ENCODE peak calls at places on chromosomes 12 and 14, in seven cellular contexts. Y, L, W, O, A, G and I are unnamed samples.

GRCh38 chr14:95943699-95944098 is 67.1 kb downstream of the TUNAR start:
- DNase-seq in Y (no peak), L (no peak), W (no peak), O (no peak), A (no peak), G (no peak), I (no peak)

GRCh38 chr12:21336656-21337055 is 1.9 kb upstream of the SLCO1A2 start:
- DNase-seq in Y (no peak), L (peak), W (no peak), O (no peak), A (peak), G (no peak), I (no peak)

GRCh38 chr14:106268013-106268727 is 741.8 kb downstream of the TMEM121 start:
- DNase-seq in Y (no peak), L (no peak), W (no peak), O (no peak), A (no peak), G (no peak), I (peak)

GRCh38 chr12:21940972-21941521 is at the start of gene ABCC9:
- DNase-seq in Y (peak), L (peak), W (no peak), O (peak), A (no peak), G (no peak), I (peak)

GRCh38 chr14:87097021-87097420 is 896.0 kb downstream of the GALC start:
- DNase-seq in Y (no peak), L (no peak), W (no peak), O (no peak), A (no peak), G (no peak), I (no peak)

GRCh38 chr12:82182601-82183000 is 175.6 kb downstream of the CCDC59 start:
- DNase-seq in Y (no peak), L (no peak), W (no peak), O (no peak), A (no peak), G (no peak), I (no peak)

GRCh38 chr12:40286583-40286982 is 61.8 kb downstream of the LRRK2 start:
- DNase-seq in Y (no peak), L (no peak), W (no peak), O (no peak), A (no peak), G (no peak), I (no peak)

GRCh38 chr14:57816568-57817284 is 49.2 kb downstream of the SLC35F4 start:
- DNase-seq in Y (no peak), L (no peak), W (no peak), O (no peak), A (no peak), G (no peak), I (no peak)

GRCh38 chr12:77104792-77105191 is 39.4 kb upstream of the E2F7 start:
- DNase-seq in Y (no peak), L (no peak), W (no peak), O (peak), A (no peak), G (no peak), I (no peak)

GRCh38 chr12:49969027-49969426 is 3.7 kb upstream of the AQP6 start:
- DNase-seq in Y (no peak), L (no peak), W (no peak), O (no peak), A (no peak), G (no peak), I (no peak)

GRCh38 chr12:89383235-89384049 is 31.1 kb upstream of the DUSP6 start:
- DNase-seq in Y (no peak), L (no peak), W (no peak), O (no peak), A (peak), G (no peak), I (peak)

GRCh38 chr12:3947781-3948180 is 74.6 kb upstream of the PARP11 start:
- DNase-seq in Y (no peak), L (no peak), W (no peak), O (no peak), A (no peak), G (no peak), I (no peak)

GRCh38 chr14:87334997-87335675 is 657.8 kb downstream of the GALC start:
- DNase-seq in Y (no peak), L (no peak), W (no peak), O (no peak), A (no peak), G (no peak), I (no peak)

GRCh38 chr12:124359671-124360581 is 65.0 kb downstream of the RFLNA start:
- DNase-seq in Y (peak), L (peak), W (peak), O (peak), A (peak), G (no peak), I (peak)

GRCh38 chr12:28776913-28777312 is 372.2 kb upstream of the FAR2 start:
- DNase-seq in Y (no peak), L (no peak), W (no peak), O (no peak), A (no peak), G (no peak), I (no peak)

GRCh38 chr14:61586539-61587396 is 108.5 kb upstream of the HIF1A start:
- DNase-seq in Y (no peak), L (no peak), W (no peak), O (peak), A (no peak), G (no peak), I (no peak)

GRCh38 chr12:108784270-108784669 is 53.0 kb upstream of the CORO1C start:
- DNase-seq in Y (no peak), L (no peak), W (no peak), O (no peak), A (peak), G (no peak), I (no peak)

GRCh38 chr14:53108292-53108937 is 44.7 kb downstream of the DDHD1 start:
- DNase-seq in Y (no peak), L (no peak), W (no peak), O (no peak), A (no peak), G (no peak), I (no peak)

GRCh38 chr12:91413591-91413990 is 231.0 kb upstream of the DCN start:
- DNase-seq in Y (no peak), L (peak), W (no peak), O (peak), A (no peak), G (no peak), I (peak)

GRCh38 chr14:75280831-75281690 is 2.4 kb downstream of the FOS start:
- DNase-seq in Y (no peak), L (no peak), W (no peak), O (peak), A (no peak), G (no peak), I (no peak)

GRCh38 chr12:124804011-124804621 is 59.5 kb downstream of the SCARB1 start:
- DNase-seq in Y (no peak), L (peak), W (peak), O (peak), A (peak), G (peak), I (no peak)

GRCh38 chr14:33932526-33933292 is 18.2 kb downstream of the EGLN3 start:
- DNase-seq in Y (no peak), L (no peak), W (no peak), O (peak), A (no peak), G (no peak), I (no peak)

GRCh38 chr14:55756563-55756962 is 176.6 kb downstream of the KTN1 start:
- DNase-seq in Y (no peak), L (no peak), W (no peak), O (no peak), A (no peak), G (no peak), I (no peak)

GRCh38 chr12:89059721-89060120 is 292.6 kb downstream of the DUSP6 start:
- DNase-seq in Y (no peak), L (no peak), W (no peak), O (peak), A (no peak), G (no peak), I (peak)

GRCh38 chr14:78401866-78402265 is 231.7 kb downstream of the NRXN3 start:
- DNase-seq in Y (no peak), L (no peak), W (no peak), O (peak), A (no peak), G (no peak), I (no peak)

GRCh38 chr14:99916091-99916383 is 122.8 kb downstream of the EML1 start:
- DNase-seq in Y (no peak), L (no peak), W (no peak), O (no peak), A (no peak), G (no peak), I (no peak)

GRCh38 chr12:121712462-121713256 is at the start of gene TMEM120B:
- DNase-seq in Y (peak), L (peak), W (peak), O (peak), A (peak), G (peak), I (peak)

GRCh38 chr12:67388331-67389163 is 119.4 kb downstream of the CAND1 start:
- DNase-seq in Y (no peak), L (no peak), W (no peak), O (no peak), A (no peak), G (peak), I (no peak)

GRCh38 chr14:69268223-69268622 is 8.3 kb downstream of the GALNT16 start:
- DNase-seq in Y (no peak), L (no peak), W (no peak), O (peak), A (no peak), G (no peak), I (no peak)

GRCh38 chr12:114655934-114656697 is 27.9 kb downstream of the TBX3 start:
- DNase-seq in Y (peak), L (peak), W (no peak), O (peak), A (peak), G (peak), I (no peak)

GRCh38 chr12:109714141-109714912 is 702 bp downstream of the FAM222A start:
- DNase-seq in Y (peak), L (peak), W (no peak), O (peak), A (no peak), G (peak), I (peak)

DNA sequence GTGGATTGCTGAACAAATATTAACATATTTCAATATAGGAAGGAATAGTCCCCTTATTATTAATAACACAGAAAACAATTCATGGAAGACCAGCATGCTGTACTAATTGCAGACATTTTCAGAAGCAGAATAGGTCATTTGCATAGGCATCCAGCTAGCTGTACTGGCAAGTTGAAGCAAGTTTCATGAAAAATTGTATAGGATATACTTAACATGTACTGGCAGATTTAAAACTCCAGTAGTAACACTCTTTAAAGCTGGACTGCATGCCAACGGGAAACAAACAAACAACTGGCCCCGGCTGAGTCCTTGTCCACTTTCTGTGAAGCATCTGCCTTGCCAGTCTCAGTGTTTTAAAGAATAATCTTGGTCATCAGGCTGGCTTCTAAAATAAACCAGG is 122.2 kb upstream of the KRAS start:
- DNase-seq in Y (no peak), L (no peak), W (no peak), O (no peak), A (no peak), G (no peak), I (no peak)
- H3K4me3 ChIP-seq in Y (no peak), L (no peak), W (no peak), O (no peak), A (no peak), G (no peak), I (no peak)

GRCh38 chr12:52224154-52224553 is 8.9 kb upstream of the KRT7 start:
- DNase-seq in Y (no peak), L (no peak), W (no peak), O (peak), A (no peak), G (no peak), I (no peak)

GRCh38 chr12:52223411-52224039 is 9.5 kb upstream of the KRT7 start:
- DNase-seq in Y (no peak), L (no peak), W (no peak), O (no peak), A (no peak), G (no peak), I (no peak)

GRCh38 chr12:52220456-52220855 is 12.6 kb upstream of the KRT7 start:
- DNase-seq in Y (no peak), L (no peak), W (no peak), O (no peak), A (no peak), G (no peak), I (no peak)

GRCh38 chr12:52222692-52223091 is 10.4 kb upstream of the KRT7 start:
- DNase-seq in Y (no peak), L (no peak), W (no peak), O (no peak), A (no peak), G (no peak), I (no peak)

DNA sequence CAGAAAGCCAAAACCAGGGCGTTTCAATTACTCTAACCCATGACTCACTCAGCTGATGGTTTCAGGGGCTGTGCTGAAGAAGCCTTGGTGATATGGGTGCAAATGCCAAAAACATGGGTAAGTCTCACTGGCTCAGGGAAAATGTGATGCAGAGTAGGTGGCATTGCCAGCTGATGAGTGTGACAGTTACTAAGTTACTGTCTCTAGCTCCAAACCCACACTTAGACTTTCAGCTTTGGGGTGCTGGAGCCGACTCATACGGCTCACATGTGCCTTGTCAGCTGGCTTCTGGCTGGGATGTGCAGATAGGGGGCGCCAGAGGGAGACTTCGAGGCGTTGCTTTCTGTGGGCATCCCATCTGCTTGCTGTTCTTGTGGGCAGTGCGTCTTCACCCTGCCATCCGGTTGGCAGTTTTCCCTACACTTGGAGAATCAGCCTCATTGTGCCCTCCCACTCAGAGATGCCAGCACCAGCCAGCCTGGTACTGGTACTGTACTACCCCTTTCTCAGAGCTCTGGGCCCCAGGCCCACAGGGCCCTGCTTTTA is 11.1 kb upstream of the KRT7 start:
- DNase-seq in Y (no peak), L (no peak), W (no peak), O (peak), A (no peak), G (no peak), I (peak)
- TF ChIP-seq CTCF in Y (no peak), L (no peak), W (peak), O (peak), A (peak), G (peak), I (peak)

GRCh38 chr14:77140343-77140936 is 1.2 kb downstream of the ZDHHC22 start:
- DNase-seq in Y (no peak), L (no peak), W (no peak), O (no peak), A (no peak), G (no peak), I (no peak)
- H3K4me3 ChIP-seq in Y (no peak), L (peak), W (peak), O (peak), A (no peak), G (peak), I (no peak)

GRCh38 chr14:89236846-89237245 is 180.2 kb downstream of the FOXN3 start:
- DNase-seq in Y (no peak), L (no peak), W (no peak), O (no peak), A (no peak), G (no peak), I (no peak)

GRCh38 chr14:89241265-89241664 is 175.8 kb downstream of the FOXN3 start:
- DNase-seq in Y (no peak), L (no peak), W (no peak), O (no peak), A (no peak), G (no peak), I (no peak)

GRCh38 chr14:89241934-89242670 is 174.9 kb downstream of the FOXN3 start:
- DNase-seq in Y (no peak), L (no peak), W (no peak), O (no peak), A (no peak), G (no peak), I (no peak)

GRCh38 chr14:89240414-89240813 is 176.6 kb downstream of the FOXN3 start:
- DNase-seq in Y (no peak), L (no peak), W (no peak), O (peak), A (no peak), G (no peak), I (no peak)

GRCh38 chr14:89237923-89238529 is 179.0 kb downstream of the FOXN3 start:
- DNase-seq in Y (no peak), L (no peak), W (no peak), O (peak), A (no peak), G (no peak), I (no peak)
- TF ChIP-seq CTCF in Y (no peak), L (peak), W (peak), O (peak), A (peak), G (peak), I (no peak)

GRCh38 chr12:100153131-100153530 is 10.5 kb upstream of the BLTP3B start:
- DNase-seq in Y (no peak), L (no peak), W (no peak), O (no peak), A (no peak), G (no peak), I (no peak)
- H3K4me3 ChIP-seq in Y (no peak), L (no peak), W (no peak), O (no peak), A (no peak), G (no peak), I (no peak)

GRCh38 chr12:112997506-112997905 is 19.2 kb downstream of the OAS2 start:
- DNase-seq in Y (no peak), L (no peak), W (no peak), O (no peak), A (no peak), G (no peak), I (no peak)
- TF ChIP-seq CTCF in Y (no peak), L (no peak), W (no peak), O (no peak), A (no peak), G (no peak), I (no peak)

GRCh38 chr12:130647814-130648213 is 68.3 kb downstream of the RIMBP2 start:
- DNase-seq in Y (no peak), L (no peak), W (no peak), O (no peak), A (no peak), G (no peak), I (no peak)
- H3K4me3 ChIP-seq in Y (no peak), L (no peak), W (no peak), O (no peak), A (no peak), G (no peak), I (no peak)

DNA sequence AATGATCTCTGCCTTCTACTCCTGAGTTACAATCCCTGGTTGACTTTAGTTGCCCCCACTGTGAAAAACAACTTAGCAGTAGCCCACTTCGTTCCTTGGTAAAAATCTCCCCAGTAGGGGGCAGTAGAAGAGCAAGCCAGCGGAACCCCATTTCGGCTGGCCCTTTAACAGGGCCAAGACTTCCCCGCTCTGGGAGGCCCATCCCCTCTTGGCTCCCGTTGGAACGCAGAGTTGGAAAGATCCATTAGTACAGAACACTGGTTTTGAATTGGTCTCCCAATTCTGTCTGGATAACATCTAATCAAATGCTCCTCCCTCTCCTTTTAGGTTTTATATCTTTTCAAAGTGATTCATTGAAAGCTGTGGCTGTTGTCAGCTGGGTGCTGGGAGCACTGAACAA is 1133.3 kb downstream of the BCL11B start:
- DNase-seq in Y (no peak), L (peak), W (no peak), O (peak), A (peak), G (peak), I (peak)
- TF ChIP-seq CTCF in Y (no peak), L (peak), W (no peak), O (peak), A (peak), G (peak), I (peak)